ENCODE peak calls at places on chromosomes 13 and 19, in eight cellular contexts. O, Z, U, R, N, X, L and E are unnamed samples.

GRCh38 chr13:41054212-41054877 is 7.0 kb upstream of the WBP4 start:
- DNase-seq in O (no peak), Z (no peak), U (no peak), R (peak; percentile 38), N (no peak), X (no peak), L (peak; percentile 51), E (no peak)

GRCh38 chr13:26693749-26694463 is 66.7 kb downstream of the GPR12 start:
- DNase-seq in O (no peak), Z (no peak), U (no peak), R (no peak), N (no peak), X (no peak), L (no peak), E (no peak)

GRCh38 chr19:52600639-52601024 is 30.5 kb downstream of the ZNF701 start:
- DNase-seq in O (peak; percentile 44), Z (peak; percentile 78), U (no peak), R (no peak), N (no peak), X (no peak), L (peak; percentile 21), E (no peak)

GRCh38 chr13:100675660-100676129 is 1.1 kb upstream of the TMTC4 start:
- DNase-seq in O (no peak), Z (no peak), U (no peak), R (no peak), N (no peak), X (no peak), L (no peak), E (no peak)

GRCh38 chr13:31192306-31192705 is 7.5 kb upstream of the B3GLCT start:
- DNase-seq in O (no peak), Z (no peak), U (no peak), R (no peak), N (no peak), X (no peak), L (no peak), E (no peak)

GRCh38 chr19:2827840-2828489 is 8.3 kb downstream of the ZNF554 start:
- DNase-seq in O (no peak), Z (no peak), U (no peak), R (no peak), N (no peak), X (no peak), L (no peak), E (no peak)

GRCh38 chr13:28522871-28523270 is 27.9 kb upstream of the FLT1 start:
- DNase-seq in O (no peak), Z (no peak), U (no peak), R (no peak), N (no peak), X (no peak), L (no peak), E (no peak)

GRCh38 chr13:43880451-43880850 is 747 bp downstream of the LACC1 start:
- DNase-seq in O (no peak), Z (no peak), U (no peak), R (no peak), N (no peak), X (no peak), L (no peak), E (no peak)

GRCh38 chr19:47186337-47187022 is 44.5 kb downstream of the BBC3 start:
- DNase-seq in O (no peak), Z (no peak), U (no peak), R (no peak), N (no peak), X (no peak), L (no peak), E (no peak)

GRCh38 chr19:40611096-40611495 is 9.9 kb downstream of the LTBP4 start:
- DNase-seq in O (peak; percentile 33), Z (peak; percentile 86), U (no peak), R (no peak), N (no peak), X (no peak), L (no peak), E (no peak)

GRCh38 chr19:5037936-5038335 is 69.0 kb downstream of the KDM4B start:
- DNase-seq in O (peak; percentile 42), Z (no peak), U (no peak), R (no peak), N (no peak), X (no peak), L (no peak), E (no peak)

GRCh38 chr13:71255633-71256032 is 611.4 kb downstream of the DACH1 start:
- DNase-seq in O (no peak), Z (no peak), U (no peak), R (no peak), N (no peak), X (no peak), L (no peak), E (no peak)

GRCh38 chr13:71249031-71249430 is 618.0 kb downstream of the DACH1 start:
- DNase-seq in O (no peak), Z (no peak), U (no peak), R (no peak), N (no peak), X (no peak), L (no peak), E (no peak)

GRCh38 chr13:71254384-71254783 is 612.6 kb downstream of the DACH1 start:
- DNase-seq in O (no peak), Z (no peak), U (no peak), R (no peak), N (no peak), X (no peak), L (no peak), E (no peak)

GRCh38 chr13:71252191-71252704 is 614.8 kb downstream of the DACH1 start:
- DNase-seq in O (no peak), Z (no peak), U (no peak), R (no peak), N (no peak), X (no peak), L (no peak), E (no peak)
- H3K27ac ChIP-seq in O (no peak overlapping the region), Z (no peak overlapping the region), U (no peak overlapping the region), R (no peak overlapping the region), N (no peak overlapping the region), X (peak overlapping the region; percentile 71), L (no peak overlapping the region), E (no peak overlapping the region)

DNA sequence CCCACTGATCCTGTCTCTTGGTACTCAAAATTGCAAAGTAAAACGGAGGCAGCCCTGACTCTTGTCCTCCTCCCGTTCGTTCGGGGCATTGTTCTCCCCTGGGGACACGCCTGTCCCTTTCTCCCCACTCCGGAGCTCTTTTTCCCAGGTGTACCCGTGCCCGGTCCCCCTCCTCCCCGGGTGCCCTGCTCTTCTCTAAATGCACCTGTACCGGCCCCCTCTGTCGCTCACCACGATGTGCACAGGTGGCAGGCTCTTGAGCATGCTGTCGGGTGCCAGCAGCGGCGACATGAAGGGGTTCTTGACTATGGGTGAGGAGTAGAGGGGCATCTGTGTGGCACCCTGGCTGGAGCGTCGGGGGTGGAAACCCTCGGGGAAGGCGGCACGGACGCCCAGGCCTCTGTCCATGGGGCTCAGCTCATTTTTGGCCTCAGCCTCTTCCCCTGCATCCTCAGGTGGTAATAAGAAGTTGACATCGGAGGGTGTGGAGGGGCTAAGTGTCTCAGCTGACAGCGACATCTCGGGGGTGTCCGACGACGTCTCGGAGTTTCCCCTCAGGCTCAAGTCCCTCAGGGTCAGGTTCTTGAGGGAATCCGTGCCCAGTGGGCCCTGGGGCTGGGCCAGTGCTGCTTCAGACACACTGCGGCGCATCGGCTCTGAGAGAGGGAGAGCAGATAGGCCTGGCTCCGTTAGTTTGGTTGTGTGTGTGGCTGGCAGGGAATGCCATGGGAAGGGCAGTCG is 12.4 kb upstream of the CNFN start:
- DNase-seq in O (peak; percentile 45), Z (no peak), U (no peak), R (no peak), N (peak; percentile 23), X (no peak), L (no peak), E (no peak)
- H3K4me3 ChIP-seq in O (no peak overlapping the region), Z (no peak overlapping the region), U (peak overlapping the region; percentile 71), R (no peak overlapping the region), N (no peak overlapping the region), X (peak overlapping the region; percentile 72), L (no peak overlapping the region), E (peak overlapping the region; percentile 65)

DNA sequence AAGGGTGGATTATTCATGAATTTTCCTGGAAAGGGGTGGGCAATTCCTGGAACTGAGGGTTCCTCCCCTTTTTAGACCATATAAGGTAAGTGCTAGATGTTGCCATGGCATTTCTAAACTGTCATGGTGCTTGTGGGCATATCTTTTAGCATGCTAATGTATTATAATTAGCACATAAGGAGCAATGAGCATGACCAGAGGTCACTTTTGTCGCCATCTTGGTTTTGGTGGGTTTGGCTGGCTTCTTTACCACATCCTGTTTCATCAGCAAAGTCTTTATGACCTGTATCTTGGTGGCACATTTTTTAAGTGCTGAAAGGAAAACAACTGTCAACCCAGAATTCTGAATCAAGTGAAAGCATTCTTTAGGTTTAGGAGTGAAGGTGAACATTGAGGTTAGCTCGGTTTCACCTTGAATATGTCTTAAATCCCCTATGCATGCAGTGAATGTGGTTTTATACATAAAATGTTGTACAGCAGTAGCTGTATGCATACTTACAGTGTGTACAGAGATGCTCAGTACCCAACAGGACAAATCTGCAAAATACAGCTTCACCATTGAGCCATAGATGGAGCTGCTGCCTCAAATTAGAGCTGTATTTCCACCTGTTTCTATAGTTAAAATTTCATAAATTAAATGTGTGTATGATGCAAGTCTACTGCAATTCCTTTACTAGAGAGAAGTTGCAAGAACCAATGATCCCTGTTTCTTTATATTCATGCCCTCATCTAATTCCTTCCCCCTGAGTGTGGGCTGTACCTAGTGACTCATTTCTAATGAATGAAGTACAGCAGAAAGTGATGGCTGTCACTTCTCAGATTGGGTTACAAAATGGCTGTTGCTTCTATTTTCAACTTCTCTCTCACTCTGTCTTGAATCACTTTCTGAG is 25.3 kb upstream of the IGSF23 start:
- DNase-seq in O (no peak), Z (no peak), U (no peak), R (peak; percentile 96), N (peak; percentile 99), X (no peak), L (no peak), E (no peak)
- TF ChIP-seq CTCF in O (no peak), Z (no peak), U (no peak), R (peak; percentile 41), N (peak; percentile 75), X (peak; percentile 45), L (no peak), E (no peak)

GRCh38 chr13:50357586-50358118 is 342.4 kb downstream of the KCNRG start:
- DNase-seq in O (no peak), Z (no peak), U (no peak), R (peak; percentile 83), N (peak; percentile 96), X (no peak), L (peak; percentile 41), E (no peak)

GRCh38 chr13:50355797-50356196 is 340.6 kb downstream of the KCNRG start:
- DNase-seq in O (no peak), Z (no peak), U (no peak), R (no peak), N (no peak), X (no peak), L (no peak), E (no peak)

GRCh38 chr13:50358221-50358620 is 343.0 kb downstream of the KCNRG start:
- DNase-seq in O (no peak), Z (no peak), U (no peak), R (peak; percentile 6), N (no peak), X (no peak), L (no peak), E (no peak)

GRCh38 chr13:50358715-50359367 is 343.6 kb downstream of the KCNRG start:
- DNase-seq in O (no peak), Z (no peak), U (no peak), R (no peak), N (no peak), X (no peak), L (no peak), E (no peak)

DNA sequence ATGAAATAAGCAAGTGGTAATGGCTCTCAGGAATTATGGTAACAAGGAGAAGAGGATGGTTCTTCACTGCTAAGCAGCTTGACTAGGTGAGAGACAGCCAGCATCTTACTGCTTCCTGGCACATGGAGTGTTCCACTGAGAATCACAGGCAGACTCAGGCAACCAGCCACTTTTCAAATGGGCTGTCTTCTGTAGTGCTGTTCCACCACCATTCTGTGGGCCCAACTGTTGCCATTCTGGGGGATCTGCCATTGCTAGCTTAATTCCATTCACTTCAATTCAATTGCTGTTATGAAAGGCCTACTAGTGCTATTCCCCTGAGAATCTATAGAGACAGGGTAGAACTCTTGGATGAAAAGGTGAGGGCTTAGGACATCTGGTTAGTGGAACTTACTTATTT is 341.9 kb downstream of the KCNRG start:
- DNase-seq in O (no peak), Z (no peak), U (no peak), R (no peak), N (no peak), X (no peak), L (no peak), E (no peak)
- H3K27ac ChIP-seq in O (no peak overlapping the region), Z (no peak overlapping the region), U (no peak overlapping the region), R (no peak overlapping the region), N (peak overlapping the region; percentile 79), X (peak overlapping the region; percentile 54), L (no peak overlapping the region), E (peak overlapping the region; percentile 78)